ENCODE peak calls at places on chromosomes 12 and 14, in nine cellular contexts. T is A549, N is HCT116, C is kidney epithelial cell, X is breast epithelium, I is left ventricle myocardium inferior, B is mucosa of descending colon, J is thyroid gland, E is astrocyte of the spinal cord. V is an unnamed sample.

GRCh38 chr12:77685112-77685511 is 145.6 kb upstream of the NAV3 start:
- DNase-seq in T (peak), N (peak), C (peak), X (peak), I (no peak), B (peak), J (peak), E (peak), V (peak)

GRCh38 chr14:90721619-90722305 is 94.5 kb downstream of the TTC7B start:
- DNase-seq in T (no peak), N (peak), C (no peak), X (no peak), I (no peak), B (no peak), J (no peak), E (peak), V (no peak)

GRCh38 chr12:102954143-102954542 is 3.3 kb upstream of the ASCL1 start:
- DNase-seq in T (no peak), N (no peak), C (no peak), X (no peak), I (no peak), B (no peak), J (no peak), E (no peak), V (no peak)

GRCh38 chr12:6263931-6264330 is 46.6 kb upstream of the PLEKHG6 start:
- DNase-seq in T (no peak), N (no peak), C (no peak), X (no peak), I (no peak), B (no peak), J (no peak), E (peak), V (no peak)

GRCh38 chr14:37901978-37902377 is 305.7 kb upstream of the SSTR1 start:
- DNase-seq in T (no peak), N (no peak), C (no peak), X (no peak), I (peak), B (no peak), J (no peak), E (no peak), V (peak)

GRCh38 chr12:132610051-132610759 is at the start of gene LRCOL1:
- DNase-seq in T (no peak), N (no peak), C (peak), X (peak), I (peak), B (no peak), J (peak), E (peak), V (peak)

GRCh38 chr12:69161835-69162234 is 77.5 kb upstream of the CPSF6 start:
- DNase-seq in T (no peak), N (no peak), C (no peak), X (no peak), I (no peak), B (no peak), J (no peak), E (no peak), V (no peak)

GRCh38 chr12:48189331-48190125 is 6.1 kb downstream of the CCDC184 start:
- DNase-seq in T (peak), N (peak), C (no peak), X (peak), I (peak), B (peak), J (peak), E (peak), V (no peak)

GRCh38 chr12:70507442-70507841 is 129.8 kb downstream of the PTPRB start:
- DNase-seq in T (peak), N (no peak), C (no peak), X (no peak), I (no peak), B (no peak), J (no peak), E (peak), V (no peak)

GRCh38 chr14:80136358-80136757 is 74.9 kb downstream of the DIO2 start:
- DNase-seq in T (peak), N (no peak), C (no peak), X (no peak), I (no peak), B (no peak), J (peak), E (peak), V (no peak)

GRCh38 chr12:110314308-110314707 is 33.3 kb downstream of the ATP2A2 start:
- DNase-seq in T (peak), N (no peak), C (peak), X (no peak), I (no peak), B (no peak), J (no peak), E (peak), V (peak)

GRCh38 chr12:64752833-64753238 is 6.4 kb downstream of the GNS start:
- DNase-seq in T (no peak), N (no peak), C (no peak), X (no peak), I (no peak), B (no peak), J (no peak), E (no peak), V (no peak)

GRCh38 chr14:75711134-75711795 is 50.2 kb downstream of the TTLL5 start:
- DNase-seq in T (peak), N (peak), C (no peak), X (no peak), I (no peak), B (peak), J (peak), E (peak), V (peak)

GRCh38 chr12:112234303-112234702 is 108.9 kb downstream of the TRAFD1 start:
- DNase-seq in T (no peak), N (no peak), C (no peak), X (no peak), I (no peak), B (no peak), J (no peak), E (no peak), V (no peak)

GRCh38 chr12:473863-474577 is 14.3 kb downstream of the B4GALNT3 start:
- DNase-seq in T (no peak), N (no peak), C (no peak), X (no peak), I (no peak), B (no peak), J (no peak), E (no peak), V (no peak)

GRCh38 chr12:48000878-48001321 is 3.4 kb downstream of the COL2A1 start:
- DNase-seq in T (peak), N (peak), C (peak), X (peak), I (no peak), B (no peak), J (peak), E (peak), V (no peak)

GRCh38 chr14:55221968-55222367 is 30.6 kb upstream of the DLGAP5 start:
- DNase-seq in T (no peak), N (no peak), C (no peak), X (no peak), I (no peak), B (no peak), J (no peak), E (no peak), V (no peak)

GRCh38 chr14:99117671-99118045 is 154.3 kb downstream of the BCL11B start:
- DNase-seq in T (no peak), N (no peak), C (no peak), X (peak), I (no peak), B (no peak), J (no peak), E (no peak), V (no peak)

GRCh38 chr14:51479584-51480305 is 172.0 kb upstream of the FRMD6 start:
- DNase-seq in T (no peak), N (no peak), C (peak), X (no peak), I (peak), B (no peak), J (no peak), E (no peak), V (no peak)

GRCh38 chr14:95609398-95609990 is 74.6 kb downstream of the GLRX5 start:
- DNase-seq in T (peak), N (peak), C (no peak), X (no peak), I (no peak), B (peak), J (peak), E (peak), V (no peak)

GRCh38 chr14:75223664-75224154 is 47.3 kb upstream of the TMED10 start:
- DNase-seq in T (no peak), N (no peak), C (no peak), X (no peak), I (peak), B (peak), J (no peak), E (peak), V (no peak)

GRCh38 chr12:50039151-50039835 is 14.0 kb upstream of the RACGAP1 start:
- DNase-seq in T (peak), N (peak), C (no peak), X (peak), I (peak), B (peak), J (peak), E (peak), V (no peak)

GRCh38 chr12:127964717-127965116 is 302.3 kb upstream of the TMEM132C start:
- DNase-seq in T (peak), N (no peak), C (no peak), X (no peak), I (no peak), B (peak), J (no peak), E (peak), V (no peak)

GRCh38 chr14:40629144-40629543 is 977.5 kb upstream of the LRFN5 start:
- DNase-seq in T (no peak), N (no peak), C (no peak), X (no peak), I (no peak), B (no peak), J (no peak), E (no peak), V (no peak)

GRCh38 chr14:105398044-105398725 is at the start of gene TEX22:
- DNase-seq in T (peak), N (peak), C (no peak), X (peak), I (peak), B (peak), J (peak), E (peak), V (no peak)

GRCh38 chr12:121792607-121793500 is 634 bp downstream of the RHOF start:
- DNase-seq in T (no peak), N (no peak), C (no peak), X (no peak), I (peak), B (peak), J (peak), E (no peak), V (no peak)

GRCh38 chr12:19398376-19399363 is 40.6 kb upstream of the AEBP2 start:
- DNase-seq in T (no peak), N (no peak), C (no peak), X (no peak), I (no peak), B (no peak), J (no peak), E (no peak), V (no peak)

GRCh38 chr12:78853231-78853630 is 11.3 kb upstream of the SYT1 start:
- DNase-seq in T (no peak), N (no peak), C (no peak), X (no peak), I (no peak), B (no peak), J (no peak), E (no peak), V (no peak)

GRCh38 chr14:66638688-66639087 is 130.7 kb downstream of the GPHN start:
- DNase-seq in T (peak), N (no peak), C (no peak), X (no peak), I (no peak), B (no peak), J (no peak), E (no peak), V (no peak)

GRCh38 chr12:89345830-89346740 is 6.2 kb downstream of the DUSP6 start:
- DNase-seq in T (no peak), N (peak), C (no peak), X (peak), I (peak), B (peak), J (peak), E (peak), V (no peak)

GRCh38 chr14:61129168-61129745 is 148.2 kb downstream of the SLC38A6 start:
- DNase-seq in T (no peak), N (no peak), C (no peak), X (no peak), I (no peak), B (no peak), J (no peak), E (no peak), V (no peak)

GRCh38 chr12:50764861-50765324 is 992 bp downstream of the ATF1 start:
- DNase-seq in T (peak), N (no peak), C (no peak), X (peak), I (no peak), B (peak), J (no peak), E (peak), V (no peak)

GRCh38 chr14:96304956-96305355 is 48.9 kb downstream of the BDKRB1 start:
- DNase-seq in T (peak), N (peak), C (no peak), X (no peak), I (no peak), B (no peak), J (no peak), E (no peak), V (no peak)

GRCh38 chr14:65948302-65948701 is 535.8 kb downstream of the FUT8 start:
- DNase-seq in T (no peak), N (no peak), C (no peak), X (no peak), I (no peak), B (no peak), J (no peak), E (no peak), V (no peak)

DNA sequence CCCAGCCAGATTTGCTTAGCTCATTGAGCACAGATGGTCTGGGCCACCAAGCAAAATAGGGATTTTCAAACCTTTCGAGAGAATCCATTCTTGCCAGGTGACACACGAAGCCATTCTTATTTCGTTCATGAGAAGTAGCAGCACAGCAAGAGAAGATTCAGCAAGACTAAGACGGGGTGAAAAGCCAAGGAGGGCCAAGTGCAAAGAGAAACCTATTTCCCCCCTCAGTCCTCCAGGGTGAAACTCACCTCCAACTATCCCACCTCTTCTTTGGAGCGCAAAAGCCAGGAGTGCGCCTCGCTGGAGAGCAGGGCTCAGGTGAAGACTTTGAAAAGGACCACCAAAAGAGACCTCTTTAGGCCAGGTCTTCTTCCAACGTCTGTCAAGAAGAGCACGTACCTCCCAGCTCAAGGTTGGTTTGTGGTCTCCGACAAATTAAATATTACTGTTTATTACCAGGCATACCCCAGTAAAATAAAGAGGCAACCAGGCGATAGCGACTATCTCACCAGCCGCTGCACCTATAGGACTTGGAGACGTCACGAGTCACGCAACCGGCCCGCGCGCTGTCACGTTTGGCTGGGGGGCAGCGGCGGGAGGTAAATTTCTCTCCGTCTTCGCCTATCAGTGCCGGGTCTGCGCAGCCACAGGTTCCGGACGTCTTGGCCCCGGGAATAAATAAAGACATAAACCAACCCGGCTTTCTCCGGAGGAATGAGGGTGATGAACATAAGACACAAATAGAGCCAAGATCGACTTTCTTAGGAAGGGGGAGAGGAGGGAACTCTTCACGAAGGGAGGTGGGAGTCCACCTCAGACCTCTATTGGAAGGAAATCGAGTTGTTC is 1.8 kb upstream of the TBX5 start:
- DNase-seq in T (no peak), N (no peak), C (no peak), X (no peak), I (no peak), B (no peak), J (no peak), E (no peak), V (no peak)
- H3K4me3 ChIP-seq in T (no peak), N (no peak), C (no peak), X (peak), I (peak), B (no peak), J (no peak), E (no peak), V (no peak)

GRCh38 chr14:21509432-21510143 is 1.6 kb downstream of the METTL3 start:
- DNase-seq in T (no peak), N (no peak), C (no peak), X (no peak), I (no peak), B (no peak), J (no peak), E (no peak), V (no peak)
- H3K4me3 ChIP-seq in T (peak), N (peak), C (peak), X (no peak), I (peak), B (no peak), J (no peak), E (peak), V (peak)

GRCh38 chr12:94676011-94676709 is 25.8 kb upstream of the TMCC3 start:
- DNase-seq in T (no peak), N (no peak), C (no peak), X (no peak), I (peak), B (peak), J (no peak), E (no peak), V (no peak)
- H3K4me3 ChIP-seq in T (no peak), N (no peak), C (no peak), X (no peak), I (no peak), B (no peak), J (no peak), E (no peak), V (no peak)

DNA sequence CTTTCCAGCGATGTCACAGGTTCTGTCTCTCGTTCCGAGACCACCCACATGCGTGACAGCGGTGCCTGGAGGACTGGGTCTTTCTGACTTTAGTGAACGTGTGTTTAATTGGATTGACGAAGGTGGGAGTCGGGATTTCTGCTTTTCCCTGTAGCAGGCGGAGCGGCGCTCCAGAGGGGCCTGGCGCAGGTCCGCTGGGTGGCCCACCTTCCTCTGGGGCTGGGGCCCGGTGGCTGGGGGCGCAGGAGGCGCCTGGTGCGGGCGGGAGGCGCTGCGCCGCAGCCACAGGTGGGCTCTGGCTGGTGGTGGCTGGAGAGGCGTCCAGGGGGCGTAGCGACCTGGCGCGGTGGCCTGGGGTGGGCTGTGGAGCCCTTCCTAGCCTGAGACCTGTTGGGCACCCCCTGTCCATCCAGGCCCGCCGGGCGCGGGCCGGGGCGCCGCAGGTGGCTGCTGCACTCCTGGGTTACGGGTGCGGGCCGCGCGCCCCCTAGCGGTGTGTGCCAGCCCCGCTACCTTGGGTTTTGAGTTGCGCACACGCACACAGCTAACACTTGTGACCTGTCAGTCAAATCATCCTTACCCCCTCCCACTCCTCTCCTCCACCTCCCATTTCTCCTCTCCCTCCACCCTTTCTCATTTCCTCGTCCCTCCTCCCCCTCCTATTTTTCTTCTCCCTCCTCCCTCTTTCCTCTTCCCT is 2.0 kb downstream of the MEG3 start:
- DNase-seq in T (no peak), N (no peak), C (no peak), X (no peak), I (no peak), B (no peak), J (no peak), E (peak), V (peak)
- H3K4me3 ChIP-seq in T (no peak), N (no peak), C (peak), X (peak), I (peak), B (no peak), J (no peak), E (peak), V (peak)

DNA sequence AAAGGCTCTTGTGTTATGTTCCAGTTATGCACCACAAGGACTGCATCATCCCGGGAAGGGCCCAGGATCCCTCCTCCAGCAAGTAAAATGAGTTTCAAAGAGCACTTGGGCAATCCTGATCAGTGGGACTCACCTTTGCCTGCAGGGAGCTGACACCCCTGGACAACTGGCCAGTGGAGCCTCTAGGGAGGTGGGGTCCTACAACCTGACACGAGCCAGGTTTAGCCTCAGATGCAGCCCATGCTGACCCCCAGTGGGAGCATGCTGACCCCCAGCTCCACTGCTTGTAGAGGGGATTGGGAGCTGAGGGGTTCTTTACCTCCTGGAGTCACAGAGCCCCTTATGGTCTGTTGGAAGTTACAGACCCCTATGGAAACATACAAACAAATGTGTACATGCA is 365.8 kb downstream of the CACNA1C start:
- DNase-seq in T (no peak), N (no peak), C (no peak), X (no peak), I (no peak), B (no peak), J (no peak), E (no peak), V (no peak)
- H3K4me3 ChIP-seq in T (no peak), N (no peak), C (no peak), X (no peak), I (no peak), B (no peak), J (no peak), E (no peak), V (no peak)

GRCh38 chr14:29454026-29454693 is 473.5 kb downstream of the PRKD1 start:
- DNase-seq in T (no peak), N (no peak), C (no peak), X (no peak), I (no peak), B (no peak), J (no peak), E (no peak), V (no peak)
- H3K4me3 ChIP-seq in T (no peak), N (no peak), C (no peak), X (no peak), I (no peak), B (no peak), J (no peak), E (no peak), V (no peak)

GRCh38 chr14:72516936-72517408 is 376.9 kb downstream of the DPF3 start:
- DNase-seq in T (peak), N (peak), C (peak), X (peak), I (peak), B (peak), J (peak), E (peak), V (peak)
- H3K4me3 ChIP-seq in T (no peak), N (no peak), C (no peak), X (no peak), I (no peak), B (no peak), J (no peak), E (no peak), V (peak)

GRCh38 chr12:93146970-93147369 is 217.9 kb upstream of the EEA1 start:
- DNase-seq in T (no peak), N (no peak), C (no peak), X (no peak), I (no peak), B (no peak), J (no peak), E (no peak), V (no peak)

GRCh38 chr12:93144109-93144508 is 215.0 kb upstream of the EEA1 start:
- DNase-seq in T (no peak), N (no peak), C (no peak), X (no peak), I (no peak), B (no peak), J (no peak), E (no peak), V (no peak)

GRCh38 chr12:93146278-93146939 is 217.3 kb upstream of the EEA1 start:
- DNase-seq in T (no peak), N (no peak), C (no peak), X (no peak), I (no peak), B (no peak), J (no peak), E (peak), V (no peak)

GRCh38 chr12:93142881-93143280 is 213.8 kb upstream of the EEA1 start:
- DNase-seq in T (no peak), N (no peak), C (no peak), X (no peak), I (no peak), B (no peak), J (no peak), E (no peak), V (no peak)

GRCh38 chr12:93145086-93145485 is 216.0 kb upstream of the EEA1 start:
- DNase-seq in T (no peak), N (no peak), C (no peak), X (no peak), I (no peak), B (no peak), J (peak), E (no peak), V (no peak)
- H3K4me3 ChIP-seq in T (no peak), N (no peak), C (no peak), X (no peak), I (no peak), B (no peak), J (no peak), E (no peak), V (no peak)